ENCODE peak calls at places on chromosome 6, in four cellular contexts. U, D, V and Y are unnamed samples.

GRCh38 chr6:12163149-12163548 is 127.0 kb upstream of the EDN1 start:
- DNase-seq in U (no peak), D (no peak), V (peak), Y (no peak)

GRCh38 chr6:110710115-110710514 is 105.2 kb downstream of the CDK19 start:
- DNase-seq in U (no peak), D (no peak), V (no peak), Y (no peak)

GRCh38 chr6:163416640-163417253 is 2.2 kb downstream of the QKI start:
- DNase-seq in U (peak), D (peak), V (peak), Y (peak)

GRCh38 chr6:4031442-4031841 is 47.5 kb downstream of the FAM217A start:
- DNase-seq in U (no peak), D (no peak), V (no peak), Y (no peak)

GRCh38 chr6:21305827-21306469 is 287.6 kb upstream of the SOX4 start:
- DNase-seq in U (no peak), D (peak), V (peak), Y (peak)

GRCh38 chr6:88869263-88870023 is 94.0 kb downstream of the RNGTT start:
- DNase-seq in U (no peak), D (peak), V (peak), Y (peak)

GRCh38 chr6:16802071-16802470 is 40.8 kb upstream of the ATXN1 start:
- DNase-seq in U (no peak), D (no peak), V (peak), Y (peak)

GRCh38 chr6:169489642-169490408 is 212.0 kb downstream of the WDR27 start:
- DNase-seq in U (no peak), D (no peak), V (no peak), Y (no peak)

GRCh38 chr6:51550243-51550642 is 537.2 kb downstream of the PKHD1 start:
- DNase-seq in U (no peak), D (no peak), V (no peak), Y (no peak)

GRCh38 chr6:72733045-72733444 is 111.2 kb downstream of the KCNQ5 start:
- DNase-seq in U (no peak), D (no peak), V (no peak), Y (no peak)

GRCh38 chr6:47334334-47334733 is 24.6 kb upstream of the TNFRSF21 start:
- DNase-seq in U (no peak), D (no peak), V (no peak), Y (no peak)

GRCh38 chr6:56156643-56157042 is 90.7 kb downstream of the COL21A1 start:
- DNase-seq in U (no peak), D (peak), V (peak), Y (no peak)

GRCh38 chr6:25504661-25505060 is 147.4 kb upstream of the SCGN start:
- DNase-seq in U (no peak), D (no peak), V (no peak), Y (peak)

GRCh38 chr6:53731906-53732636 is 62.7 kb upstream of the LRRC1 start:
- DNase-seq in U (no peak), D (no peak), V (peak), Y (no peak)

GRCh38 chr6:44497807-44498206 is 110.3 kb downstream of the CDC5L start:
- DNase-seq in U (no peak), D (no peak), V (no peak), Y (no peak)

GRCh38 chr6:36920546-36920945 is 34.0 kb upstream of the PI16 start:
- DNase-seq in U (no peak), D (no peak), V (no peak), Y (no peak)

DNA sequence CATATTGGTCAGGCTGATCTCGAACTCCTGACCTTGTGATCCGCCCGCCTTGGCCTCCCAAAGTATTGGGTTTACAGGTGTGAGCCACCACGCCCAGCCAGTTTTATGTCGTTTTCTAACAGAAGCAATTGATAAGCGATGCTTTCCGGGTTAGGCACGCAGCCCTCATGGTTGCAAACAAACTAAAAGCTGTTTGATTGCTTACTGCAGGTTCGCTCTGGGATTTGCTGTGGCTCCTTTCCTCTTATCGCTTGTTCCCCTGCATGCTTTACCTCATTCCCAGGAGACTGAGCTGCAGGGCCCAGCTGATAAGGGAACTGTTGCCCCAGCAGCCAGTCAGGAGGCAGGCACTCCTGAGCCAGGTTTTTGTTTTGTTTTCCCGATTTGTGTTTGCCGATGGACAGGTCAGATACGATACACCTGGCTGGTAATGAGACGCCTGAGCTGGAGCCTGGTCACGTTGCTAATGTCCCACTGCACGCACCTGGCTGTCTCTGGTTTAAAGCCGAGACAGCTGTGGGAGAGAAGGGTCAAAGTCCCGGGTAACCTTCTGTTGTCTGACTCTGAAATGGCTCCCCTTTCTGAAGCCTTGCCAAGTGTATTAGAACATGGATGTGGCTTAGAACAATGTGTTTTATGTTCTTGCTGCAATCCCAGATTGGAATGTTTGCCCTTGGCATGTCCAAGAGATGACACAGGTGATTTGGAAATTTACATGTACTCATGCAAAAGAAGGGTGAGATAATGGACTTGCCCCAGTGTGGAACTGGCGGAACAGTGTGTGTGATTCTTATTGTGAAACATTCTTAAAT is 19.9 kb downstream of the DSP start:
- DNase-seq in U (no peak), D (no peak), V (no peak), Y (no peak)
- H3K4me3 ChIP-seq in U (no peak), D (no peak), V (no peak), Y (no peak)

DNA sequence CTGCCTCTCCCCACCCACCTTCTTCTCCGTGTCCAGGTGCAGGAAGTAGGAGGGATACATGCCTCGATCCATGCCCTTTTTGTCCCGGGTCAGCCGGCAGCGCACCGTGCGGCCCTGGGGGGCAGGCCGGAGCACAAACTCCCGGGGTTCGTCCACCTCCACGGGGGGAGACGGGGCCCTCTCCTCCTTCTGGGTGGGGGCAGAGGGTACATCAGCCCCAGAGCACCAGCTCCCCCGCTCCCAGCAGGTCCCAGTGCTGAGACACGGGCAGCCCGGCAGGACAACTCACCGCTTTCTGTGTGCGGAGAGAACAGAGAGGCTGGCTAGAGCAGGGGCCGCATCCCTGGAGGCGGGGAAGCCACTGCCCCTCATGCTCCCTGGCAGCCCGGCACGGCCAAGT is 6.7 kb downstream of the TULP1 start:
- DNase-seq in U (no peak), D (no peak), V (no peak), Y (no peak)
- H3K4me3 ChIP-seq in U (no peak), D (no peak), V (no peak), Y (no peak)

DNA sequence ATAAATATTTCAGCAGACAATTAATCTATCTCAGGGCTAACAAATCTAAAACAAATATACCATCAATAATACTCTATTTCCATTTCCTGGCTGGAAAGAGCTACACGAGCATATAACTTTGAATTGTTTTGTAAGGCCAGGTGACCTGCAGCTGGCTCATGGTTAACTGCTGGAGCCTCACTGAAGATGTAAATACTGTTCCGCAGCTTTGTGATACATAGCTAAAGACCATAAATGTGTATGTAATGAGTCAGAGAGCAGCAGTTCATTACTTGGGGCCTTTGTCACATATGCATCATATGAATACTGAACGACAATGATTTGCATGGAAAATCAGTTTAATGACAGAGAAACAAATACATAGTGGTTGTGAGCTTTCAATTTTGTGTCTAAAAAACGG is 109.4 kb upstream of the CCN2 start:
- DNase-seq in U (no peak), D (peak), V (peak), Y (peak)
- H3K4me3 ChIP-seq in U (no peak), D (no peak), V (no peak), Y (no peak)

GRCh38 chr6:27209659-27210269 is 37.7 kb upstream of the PRSS16 start:
- DNase-seq in U (no peak), D (peak), V (peak), Y (no peak)

GRCh38 chr6:27216874-27217273 is 30.6 kb upstream of the PRSS16 start:
- DNase-seq in U (no peak), D (no peak), V (no peak), Y (no peak)

GRCh38 chr6:27209167-27209566 is 38.3 kb upstream of the PRSS16 start:
- DNase-seq in U (no peak), D (no peak), V (no peak), Y (no peak)

GRCh38 chr6:27213544-27214125 is 33.9 kb upstream of the PRSS16 start:
- DNase-seq in U (no peak), D (peak), V (peak), Y (peak)

DNA sequence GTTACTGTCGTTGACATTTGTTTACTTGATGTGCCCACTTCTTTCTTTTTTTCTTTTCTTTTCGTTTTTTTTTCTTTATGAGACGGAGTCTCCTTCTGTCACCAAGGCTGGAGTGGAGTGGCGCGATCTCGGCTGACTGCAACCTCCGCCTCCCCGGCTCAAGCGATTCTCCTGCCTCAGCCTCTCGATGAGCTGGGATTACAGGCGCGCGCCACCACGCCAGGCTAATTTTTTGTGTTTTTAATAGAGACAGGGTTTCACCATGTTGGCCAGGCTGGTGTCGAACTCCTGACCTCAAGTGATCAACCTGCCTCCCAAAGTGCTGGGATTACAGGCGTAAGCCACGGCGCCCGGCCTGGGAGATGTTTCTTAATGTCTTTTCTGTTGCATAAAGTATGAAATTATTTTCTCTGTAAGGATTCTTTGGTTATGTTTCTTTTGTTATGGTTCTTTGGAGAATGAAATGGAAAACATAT is 33.3 kb upstream of the PRSS16 start:
- DNase-seq in U (no peak), D (peak), V (no peak), Y (no peak)
- H3K4me3 ChIP-seq in U (no peak), D (no peak), V (peak), Y (peak)

GRCh38 chr6:157989541-157990289 is 8.1 kb downstream of the SYNJ2 start:
- DNase-seq in U (peak), D (peak), V (peak), Y (peak)
- H3K4me3 ChIP-seq in U (no peak), D (no peak), V (no peak), Y (no peak)

GRCh38 chr6:157981132-157981394 is 600 bp upstream of the SYNJ2 start:
- DNase-seq in U (no peak), D (no peak), V (no peak), Y (no peak)

GRCh38 chr6:157982297-157982579 is 575 bp downstream of the SYNJ2 start:
- DNase-seq in U (no peak), D (peak), V (peak), Y (no peak)

GRCh38 chr6:157981395-157982296 is at the start of gene SYNJ2:
- DNase-seq in U (peak), D (peak), V (peak), Y (peak)

GRCh38 chr6:157982580-157983438 is 1.1 kb downstream of the SYNJ2 start:
- DNase-seq in U (no peak), D (peak), V (peak), Y (peak)

GRCh38 chr6:157980288-157981131 is 1.2 kb upstream of the SYNJ2 start:
- DNase-seq in U (no peak), D (no peak), V (no peak), Y (no peak)
- H3K4me3 ChIP-seq in U (no peak), D (peak), V (no peak), Y (no peak)

GRCh38 chr6:160258346-160259142 is at the start of gene SLC22A2:
- DNase-seq in U (no peak), D (no peak), V (no peak), Y (no peak)

GRCh38 chr6:160253714-160254113 is 4.9 kb downstream of the SLC22A2 start:
- DNase-seq in U (no peak), D (no peak), V (no peak), Y (no peak)

GRCh38 chr6:160254467-160255312 is 3.9 kb downstream of the SLC22A2 start:
- DNase-seq in U (no peak), D (no peak), V (no peak), Y (no peak)

GRCh38 chr6:160259143-160259425 is 463 bp upstream of the SLC22A2 start:
- DNase-seq in U (no peak), D (no peak), V (no peak), Y (no peak)

DNA sequence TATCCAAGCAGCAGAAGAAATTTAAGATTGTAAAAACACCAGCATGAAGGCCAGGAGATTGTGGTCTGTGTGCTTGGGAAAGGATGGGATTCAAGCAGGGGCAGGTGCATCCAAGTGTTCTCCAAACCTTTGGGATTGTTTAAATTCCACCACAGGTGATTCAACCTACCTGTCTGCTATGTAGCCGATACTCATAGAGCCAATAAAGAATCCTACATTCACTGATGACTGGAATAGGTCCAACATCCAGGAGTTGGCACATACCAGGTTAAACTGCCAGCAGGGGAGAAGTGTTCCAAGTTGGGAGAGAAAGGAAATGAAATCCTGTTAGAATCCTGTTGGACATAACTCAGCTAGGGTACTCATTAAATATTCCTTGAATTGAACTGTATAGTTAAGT is 2.2 kb downstream of the SLC22A2 start:
- DNase-seq in U (no peak), D (no peak), V (no peak), Y (no peak)
- H3K4me3 ChIP-seq in U (no peak), D (no peak), V (no peak), Y (no peak)

GRCh38 chr6:166757226-166758135 is 130.4 kb upstream of the RPS6KA2 start:
- DNase-seq in U (no peak), D (peak), V (peak), Y (peak)
- H3K4me3 ChIP-seq in U (no peak), D (peak), V (peak), Y (no peak)

GRCh38 chr6:79946242-79946641 is 1.1 kb downstream of the ELOVL4 start:
- DNase-seq in U (no peak), D (peak), V (peak), Y (peak)

GRCh38 chr6:79949235-79949634 is 1.9 kb upstream of the ELOVL4 start:
- DNase-seq in U (peak), D (peak), V (peak), Y (peak)

GRCh38 chr6:79943133-79943532 is 4.2 kb downstream of the ELOVL4 start:
- DNase-seq in U (no peak), D (no peak), V (no peak), Y (no peak)

GRCh38 chr6:79946773-79947190 is 571 bp downstream of the ELOVL4 start:
- DNase-seq in U (no peak), D (peak), V (peak), Y (peak)

DNA sequence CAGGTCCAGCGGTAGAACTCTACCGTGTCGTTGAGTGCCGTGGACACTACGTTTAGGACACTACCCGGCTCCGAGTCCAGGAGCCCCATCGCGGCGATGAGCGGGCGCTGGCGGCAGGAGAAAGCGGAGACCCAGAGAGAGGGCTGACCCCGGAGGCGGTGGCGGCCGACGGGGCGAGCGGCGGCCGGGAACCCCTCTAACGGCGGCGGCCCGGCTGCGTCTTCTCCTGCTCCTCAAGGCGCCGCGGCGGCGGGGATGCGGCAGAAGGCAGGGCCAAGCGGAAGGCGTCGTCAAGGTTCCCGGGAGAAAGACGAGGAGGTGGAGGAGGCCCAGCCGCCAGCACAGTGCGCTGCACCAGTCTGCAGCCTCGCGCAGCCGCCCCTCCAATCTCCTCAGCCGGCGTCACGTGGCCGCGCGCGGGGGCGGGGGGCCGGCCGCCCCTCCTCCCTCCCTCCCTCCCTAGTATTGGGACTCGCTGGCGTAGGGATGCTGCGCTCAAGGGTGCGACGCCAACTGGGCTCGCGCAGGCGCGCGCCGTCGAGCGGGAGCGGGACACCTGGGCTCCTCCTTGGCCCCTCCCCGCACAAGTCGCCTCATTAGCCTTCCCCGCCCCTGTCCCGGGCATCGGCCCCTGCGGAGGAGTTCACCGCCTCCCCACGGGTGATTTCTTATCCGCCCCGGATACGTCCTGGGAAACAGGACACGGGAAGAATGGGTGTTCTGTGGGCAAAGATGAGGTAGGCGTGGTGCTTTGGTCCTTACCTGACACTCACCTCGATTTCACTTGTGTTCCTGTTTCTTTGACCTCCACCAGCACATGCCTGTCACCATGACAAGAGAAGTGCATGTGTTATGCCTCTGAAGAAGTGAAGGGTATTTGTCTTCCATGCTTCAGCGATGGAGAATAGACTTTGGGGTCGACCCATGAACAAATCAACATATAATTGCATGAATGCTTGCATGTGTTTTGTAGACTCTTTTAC is at the start of gene ELOVL4:
- DNase-seq in U (peak), D (peak), V (peak), Y (peak)
- H3K4me3 ChIP-seq in U (no peak), D (peak), V (peak), Y (peak)

GRCh38 chr6:87066449-87067288 is 28.2 kb downstream of the CGA start:
- DNase-seq in U (peak), D (peak), V (peak), Y (peak)
- H3K4me3 ChIP-seq in U (no peak), D (no peak), V (peak), Y (no peak)